ENCODE peak calls at places on chromosome 16, in seven cellular contexts. E, X, A, Y, L, M and P are unnamed samples.

GRCh38 chr16:88769617-88770458 is 15.2 kb downstream of the PIEZO1 start:
- DNase-seq in E (peak; percentile 39), X (peak; percentile 67), A (peak; percentile 59), Y (no peak), L (peak; percentile 9), M (peak; percentile 61), P (peak; percentile 85)

GRCh38 chr16:88700636-88701482 is 5.3 kb downstream of the RNF166 start:
- DNase-seq in E (peak; percentile 91), X (peak; percentile 93), A (peak; percentile 73), Y (no peak), L (no peak), M (peak; percentile 93), P (peak; percentile 73)

GRCh38 chr16:28039493-28039892 is 24.0 kb downstream of the GSG1L start:
- DNase-seq in E (no peak), X (no peak), A (no peak), Y (no peak), L (no peak), M (no peak), P (no peak)

GRCh38 chr16:69482410-69482951 is 58.1 kb downstream of the CYB5B start:
- DNase-seq in E (peak; percentile 79), X (peak; percentile 64), A (peak; percentile 89), Y (no peak), L (no peak), M (no peak), P (peak; percentile 77)

GRCh38 chr16:86354641-86355040 is 155.7 kb upstream of the FOXF1 start:
- DNase-seq in E (peak; percentile 81), X (no peak), A (peak; percentile 49), Y (no peak), L (no peak), M (no peak), P (no peak)

GRCh38 chr16:30972872-30973271 is 12.1 kb upstream of the HSD3B7 start:
- DNase-seq in E (peak; percentile 32), X (no peak), A (peak; percentile 48), Y (no peak), L (no peak), M (no peak), P (no peak)

GRCh38 chr16:10009691-10010090 is 172.5 kb downstream of the GRIN2A start:
- DNase-seq in E (no peak), X (no peak), A (no peak), Y (no peak), L (no peak), M (no peak), P (peak; percentile 36)

GRCh38 chr16:56258508-56259424 is 67.5 kb downstream of the GNAO1 start:
- DNase-seq in E (no peak), X (no peak), A (no peak), Y (no peak), L (no peak), M (no peak), P (no peak)

GRCh38 chr16:89575247-89576172 is at the start of gene CPNE7:
- DNase-seq in E (peak; percentile 9), X (no peak), A (peak; percentile 61), Y (peak; percentile 68), L (no peak), M (no peak), P (no peak)

GRCh38 chr16:468072-468821 is 42.8 kb downstream of the RAB11FIP3 start:
- DNase-seq in E (no peak), X (no peak), A (no peak), Y (no peak), L (no peak), M (no peak), P (no peak)